ENCODE peak calls at places on chromosomes 2 and 18, in four cellular contexts. T, Q, F and E are unnamed samples.

GRCh38 chr2:18119883-18120282 is 241.4 kb downstream of the KCNS3 start:
- DNase-seq in T (no peak), Q (peak), F (no peak), E (no peak)

GRCh38 chr18:32086866-32087265 is 4.8 kb upstream of the RNF138 start:
- DNase-seq in T (no peak), Q (peak), F (no peak), E (no peak)

GRCh38 chr18:29823671-29824070 is 1218.9 kb downstream of the DSC3 start:
- DNase-seq in T (no peak), Q (no peak), F (no peak), E (no peak)

GRCh38 chr2:160141944-160142343 is 58.1 kb downstream of the ITGB6 start:
- DNase-seq in T (no peak), Q (peak), F (no peak), E (peak)

GRCh38 chr2:109437325-109438090 is 176.3 kb downstream of the SEPTIN10 start:
- DNase-seq in T (no peak), Q (no peak), F (no peak), E (no peak)

GRCh38 chr18:32343634-32344033 is 127.0 kb downstream of the GAREM1 start:
- DNase-seq in T (no peak), Q (no peak), F (no peak), E (no peak)

GRCh38 chr2:165371356-165371755 is 98.1 kb upstream of the CSRNP3 start:
- DNase-seq in T (no peak), Q (no peak), F (no peak), E (no peak)

GRCh38 chr2:130336877-130337734 is 5.6 kb upstream of the IMP4 start:
- DNase-seq in T (peak), Q (peak), F (peak), E (peak)

GRCh38 chr2:152428800-152429637 is 94.0 kb downstream of the FMNL2 start:
- DNase-seq in T (no peak), Q (no peak), F (no peak), E (no peak)

GRCh38 chr2:73998451-73998850 is 13.7 kb downstream of the TET3 start:
- DNase-seq in T (no peak), Q (no peak), F (no peak), E (no peak)

GRCh38 chr2:47230418-47230817 is 75.3 kb upstream of the STPG4 start:
- DNase-seq in T (no peak), Q (peak), F (no peak), E (peak)

GRCh38 chr18:57084331-57085298 is 62.3 kb upstream of the BOD1L2 start:
- DNase-seq in T (peak), Q (no peak), F (no peak), E (no peak)

GRCh38 chr2:40251146-40251545 is 200.7 kb downstream of the SLC8A1 start:
- DNase-seq in T (no peak), Q (no peak), F (peak), E (no peak)

GRCh38 chr18:55110436-55110835 is 151.2 kb upstream of the CCDC68 start:
- DNase-seq in T (no peak), Q (no peak), F (no peak), E (no peak)

GRCh38 chr18:49273201-49273880 is 187.1 kb downstream of the DYM start:
- DNase-seq in T (no peak), Q (peak), F (no peak), E (no peak)

GRCh38 chr2:20452551-20452950 is 5.7 kb downstream of the RHOB start:
- DNase-seq in T (no peak), Q (peak), F (peak), E (no peak)

GRCh38 chr2:127093648-127094210 is 13.2 kb downstream of the BIN1 start:
- DNase-seq in T (no peak), Q (no peak), F (no peak), E (no peak)

GRCh38 chr2:76175295-76175694 is 464.6 kb upstream of the GCFC2 start:
- DNase-seq in T (no peak), Q (no peak), F (no peak), E (no peak)

GRCh38 chr2:51866361-51866760 is 834.4 kb upstream of the NRXN1 start:
- DNase-seq in T (no peak), Q (peak), F (no peak), E (no peak)

GRCh38 chr2:239399404-239399999 is 1.3 kb downstream of the HDAC4 start:
- DNase-seq in T (no peak), Q (peak), F (peak), E (peak)

GRCh38 chr2:55885129-55885943 is 38.2 kb downstream of the EFEMP1 start:
- DNase-seq in T (no peak), Q (peak), F (peak), E (no peak)

GRCh38 chr18:3279201-3280185 is 17.6 kb downstream of the MYL12B start:
- DNase-seq in T (no peak), Q (no peak), F (no peak), E (no peak)

GRCh38 chr2:237459741-237460174 is 27.3 kb upstream of the MLPH start:
- DNase-seq in T (no peak), Q (peak), F (peak), E (peak)

GRCh38 chr2:113768770-113769169 is 12.3 kb upstream of the SLC35F5 start:
- DNase-seq in T (no peak), Q (peak), F (no peak), E (no peak)

GRCh38 chr18:23593720-23594119 is 7.4 kb upstream of the NPC1 start:
- DNase-seq in T (no peak), Q (peak), F (peak), E (peak)

GRCh38 chr2:127508621-127509034 is 17.7 kb downstream of the IWS1 start:
- DNase-seq in T (no peak), Q (peak), F (peak), E (peak)

GRCh38 chr2:938181-939005 is 12.3 kb upstream of the SNTG2 start:
- DNase-seq in T (no peak), Q (no peak), F (no peak), E (peak)

GRCh38 chr18:79611040-79611681 is 68.4 kb upstream of the CTDP1 start:
- DNase-seq in T (no peak), Q (peak), F (peak), E (no peak)

GRCh38 chr2:33068261-33068660 is 121.5 kb downstream of the LTBP1 start:
- DNase-seq in T (no peak), Q (peak), F (peak), E (peak)

GRCh38 chr18:73707035-73707434 is 440.6 kb downstream of the FBXO15 start:
- DNase-seq in T (no peak), Q (peak), F (peak), E (no peak)

GRCh38 chr2:189261431-189261841 is 81.9 kb upstream of the COL5A2 start:
- DNase-seq in T (no peak), Q (peak), F (peak), E (no peak)

GRCh38 chr2:241608881-241609280 is 28.1 kb downstream of the THAP4 start:
- DNase-seq in T (no peak), Q (no peak), F (no peak), E (no peak)

GRCh38 chr18:4254840-4255239 is 200.3 kb downstream of the DLGAP1 start:
- DNase-seq in T (no peak), Q (no peak), F (no peak), E (no peak)

GRCh38 chr2:20443276-20443920 is 3.5 kb upstream of the RHOB start:
- DNase-seq in T (no peak), Q (peak), F (peak), E (peak)

GRCh38 chr2:8794923-8795825 is 42.2 kb downstream of the KIDINS220 start:
- DNase-seq in T (no peak), Q (peak), F (no peak), E (no peak)

GRCh38 chr2:54000524-54000923 is 29.7 kb upstream of the PSME4 start:
- DNase-seq in T (no peak), Q (peak), F (no peak), E (no peak)

GRCh38 chr2:42876280-42876840 is 84.0 kb upstream of the HAAO start:
- DNase-seq in T (no peak), Q (no peak), F (no peak), E (no peak)

GRCh38 chr2:42877532-42877931 is 85.1 kb upstream of the HAAO start:
- DNase-seq in T (no peak), Q (no peak), F (no peak), E (peak)

GRCh38 chr2:42874838-42875801 is 82.7 kb upstream of the HAAO start:
- DNase-seq in T (no peak), Q (no peak), F (no peak), E (no peak)

GRCh38 chr2:42877936-42878335 is 85.6 kb upstream of the HAAO start:
- DNase-seq in T (no peak), Q (no peak), F (no peak), E (no peak)

GRCh38 chr2:42875880-42876279 is 83.5 kb upstream of the HAAO start:
- DNase-seq in T (no peak), Q (no peak), F (no peak), E (no peak)
- H3K27ac ChIP-seq in T (no peak), Q (no peak), F (no peak), E (no peak)

DNA sequence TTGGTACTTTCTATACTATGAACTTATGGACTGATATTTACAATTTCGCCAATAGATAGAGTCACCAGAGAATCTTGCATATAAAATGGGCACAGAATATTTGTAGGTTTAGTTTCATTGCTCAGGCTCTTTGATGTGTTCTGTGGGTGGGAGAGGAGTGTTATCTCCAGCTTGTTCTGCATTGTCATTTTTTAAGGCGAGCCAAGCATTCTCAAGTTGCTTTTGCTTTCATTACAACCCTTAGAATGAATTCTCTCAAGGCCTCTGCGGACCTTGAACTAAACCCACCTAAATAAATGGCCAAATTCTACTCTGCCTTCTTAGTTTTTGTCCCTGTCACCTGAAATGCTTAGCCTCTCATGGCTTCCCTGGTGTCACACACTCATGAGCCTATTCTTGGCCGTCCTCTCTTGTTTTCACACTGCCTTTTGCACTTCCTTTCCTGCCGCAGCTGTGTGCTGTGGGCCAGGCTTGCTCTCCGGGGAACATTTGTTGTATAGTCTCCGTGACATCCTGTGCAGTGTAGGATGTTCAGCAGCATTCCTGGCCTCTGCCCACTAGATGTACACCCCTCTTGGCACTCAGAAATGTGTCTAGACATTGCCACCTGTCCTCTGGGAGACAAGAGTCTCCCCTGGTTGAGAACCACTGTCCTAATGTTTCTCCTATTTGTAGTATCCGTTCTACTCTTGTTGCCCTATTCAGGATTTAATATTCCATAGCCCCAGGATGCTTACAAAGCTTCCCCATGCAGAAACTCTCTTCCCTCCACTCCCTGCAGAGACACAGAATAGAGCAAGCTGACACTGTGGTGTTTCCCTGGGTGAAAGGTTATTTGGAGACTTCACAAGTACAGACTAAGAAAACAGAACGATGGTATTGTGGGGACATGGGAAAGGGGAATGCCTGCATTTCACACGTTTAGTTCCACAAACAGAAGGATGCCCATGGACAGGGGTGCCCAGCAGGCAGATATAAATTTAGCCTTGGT is 255.6 kb downstream of the PTPRM start:
- DNase-seq in T (no peak), Q (no peak), F (no peak), E (peak)
- H3K4me3 ChIP-seq in T (no peak), Q (no peak), F (no peak), E (no peak)

DNA sequence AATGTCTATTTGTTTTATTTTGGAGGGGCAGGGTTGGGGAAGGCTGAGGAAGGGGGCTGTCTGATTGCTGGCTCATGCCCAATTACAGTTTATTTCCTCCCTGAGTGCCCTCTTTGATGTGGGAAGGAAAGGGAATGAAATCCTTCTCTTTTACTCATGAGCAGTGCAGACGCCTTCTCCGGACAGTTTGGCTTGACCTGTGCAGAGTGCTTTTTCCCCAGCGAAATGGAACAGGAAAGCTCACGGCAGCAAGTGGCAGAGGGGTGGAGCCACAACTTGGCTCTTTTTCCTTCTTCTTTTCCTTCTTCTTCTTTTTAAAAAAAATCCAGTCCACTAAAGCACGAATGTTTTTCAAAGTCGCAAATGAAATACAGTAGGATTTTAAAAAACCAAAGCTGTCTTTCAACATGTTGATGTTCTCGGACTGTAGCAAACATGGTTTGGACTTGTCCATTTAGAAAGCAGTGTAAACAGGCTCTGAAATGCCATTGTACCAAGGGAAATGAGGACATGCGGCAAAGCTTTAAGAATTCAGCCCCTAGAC is 34.6 kb downstream of the RAB31 start:
- DNase-seq in T (no peak), Q (peak), F (peak), E (no peak)
- H3K27ac ChIP-seq in T (no peak), Q (no peak), F (peak), E (no peak)

DNA sequence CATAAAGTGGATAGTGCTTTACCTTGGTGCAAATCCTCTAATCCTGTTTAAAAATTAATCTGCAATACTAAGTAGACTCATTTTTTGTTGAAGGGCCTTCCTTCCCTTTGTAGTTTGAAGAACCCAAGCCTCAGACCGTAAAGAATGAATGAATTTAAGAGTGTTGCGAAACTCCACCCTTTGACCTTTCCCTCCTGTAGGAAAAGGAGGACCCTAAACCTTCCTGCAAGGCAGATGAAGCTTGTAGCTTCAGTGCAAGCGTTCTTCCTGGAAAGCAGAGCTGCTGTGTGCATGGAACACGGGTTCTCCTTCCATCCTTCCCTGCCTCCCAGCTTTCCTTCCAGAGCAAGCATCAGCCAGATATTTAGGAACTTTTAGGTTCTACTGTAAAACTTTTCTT is 1.7 kb downstream of the IMPA2 start:
- DNase-seq in T (no peak), Q (no peak), F (no peak), E (no peak)
- H3K4me3 ChIP-seq in T (peak), Q (peak), F (peak), E (no peak)

GRCh38 chr2:235066895-235067294 is 115.1 kb downstream of the SH3BP4 start:
- DNase-seq in T (no peak), Q (no peak), F (no peak), E (no peak)
- H3K27ac ChIP-seq in T (no peak), Q (no peak), F (no peak), E (no peak)

DNA sequence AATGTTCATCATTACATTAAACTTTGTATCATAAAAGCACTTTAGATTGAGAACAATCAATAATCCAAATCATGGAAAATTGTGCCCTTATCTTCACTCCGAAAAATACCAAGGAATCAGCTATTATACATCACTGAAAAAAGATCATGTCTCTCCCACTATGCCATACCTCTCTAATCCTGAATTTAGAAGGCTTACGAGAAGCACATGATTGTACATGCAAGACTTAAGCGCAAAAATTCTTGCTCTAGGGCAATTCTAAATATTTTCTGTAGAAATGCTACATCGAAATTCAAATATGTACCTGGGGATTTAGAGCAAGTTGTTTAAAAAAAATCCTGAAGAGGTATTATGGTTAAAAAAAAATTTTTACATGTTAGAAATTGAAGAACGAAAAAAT is 1.3 kb downstream of the CYTIP start:
- DNase-seq in T (no peak), Q (no peak), F (no peak), E (no peak)
- H3K4me3 ChIP-seq in T (peak), Q (no peak), F (no peak), E (no peak)

DNA sequence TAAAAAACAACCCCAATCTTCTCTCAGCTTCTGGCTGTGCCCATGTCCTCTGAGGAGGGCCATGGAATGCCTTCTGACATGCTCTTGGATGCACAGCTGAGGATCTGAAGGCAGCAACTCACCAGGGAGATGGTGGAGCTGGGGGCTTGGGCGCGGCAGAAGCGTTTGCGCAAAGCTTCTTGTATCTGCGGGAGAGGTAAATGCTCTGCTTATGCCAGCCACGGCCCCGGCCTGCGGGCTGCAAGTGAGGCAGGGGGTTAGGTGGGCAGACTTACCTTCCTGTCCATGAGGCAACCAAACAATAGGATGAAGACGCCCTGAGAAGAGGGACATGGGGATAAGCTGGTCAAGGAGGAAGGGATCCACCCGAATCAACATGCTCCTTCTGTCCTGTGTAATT is 36.0 kb upstream of the SELENOI start:
- DNase-seq in T (no peak), Q (no peak), F (no peak), E (no peak)
- H3K27ac ChIP-seq in T (no peak), Q (no peak), F (no peak), E (no peak)

DNA sequence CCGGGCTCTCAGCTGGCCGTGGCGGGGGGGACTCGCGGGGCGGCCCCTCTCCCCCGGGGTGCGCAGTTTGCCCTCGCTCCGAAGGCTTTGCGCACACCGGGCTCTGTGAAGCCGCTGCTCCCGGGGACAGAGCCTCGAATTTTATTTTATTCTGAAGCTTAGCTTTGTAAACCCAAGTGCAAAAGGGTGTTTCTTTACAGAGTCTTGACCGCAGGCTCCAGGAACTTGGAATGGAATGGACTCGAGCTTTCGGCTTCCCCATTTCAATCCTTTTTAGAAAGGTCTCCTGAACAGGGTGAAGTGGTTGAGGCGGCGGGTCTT is 2.0 kb downstream of the GALR1 start:
- DNase-seq in T (no peak), Q (no peak), F (no peak), E (no peak)
- H3K4me3 ChIP-seq in T (no peak), Q (no peak), F (no peak), E (no peak)

GRCh38 chr18:8979258-8979988 is 123.1 kb upstream of the NDUFV2 start:
- DNase-seq in T (no peak), Q (no peak), F (no peak), E (no peak)
- H3K27ac ChIP-seq in T (no peak), Q (no peak), F (peak), E (no peak)